ENCODE peak calls at places on chromosomes 16 and 17, in nine cellular contexts. N is small intestine, F is fibroblast of lung, R is A549, H is heart left ventricle, P is tibial nerve, C is mesendoderm, S is thoracic aorta, L is adrenal gland. B is an unnamed sample.

GRCh38 chr17:2017274-2017941 is 7.7 kb downstream of the RTN4RL1 start:
- DNase-seq in N (peak; percentile 37), F (no peak), R (no peak), H (no peak), P (no peak), C (no peak), S (no peak), L (no peak), B (no peak)

GRCh38 chr17:30958187-30958586 is 12.7 kb upstream of the RNF135 start:
- DNase-seq in N (no peak), F (no peak), R (no peak), H (peak; percentile 33), P (no peak), C (no peak), S (no peak), L (peak; percentile 61), B (peak; percentile 59)

GRCh38 chr17:73875346-73875745 is 231.1 kb upstream of the SDK2 start:
- DNase-seq in N (no peak), F (no peak), R (no peak), H (no peak), P (no peak), C (no peak), S (no peak), L (no peak), B (no peak)

GRCh38 chr16:67199011-67199807 is at the start of gene ELMO3:
- DNase-seq in N (peak; percentile 91), F (no peak), R (no peak), H (no peak), P (no peak), C (peak; percentile 90), S (no peak), L (no peak), B (peak; percentile 60)

GRCh38 chr16:16038950-16039349 is 89.5 kb downstream of the ABCC1 start:
- DNase-seq in N (no peak), F (no peak), R (no peak), H (no peak), P (no peak), C (no peak), S (no peak), L (no peak), B (no peak)

GRCh38 chr16:28298511-28298878 is 6.2 kb downstream of the SBK1 start:
- DNase-seq in N (no peak), F (no peak), R (no peak), H (no peak), P (no peak), C (peak; percentile 61), S (no peak), L (no peak), B (no peak)

GRCh38 chr17:32852811-32853210 is 24.1 kb downstream of the MYO1D start:
- DNase-seq in N (no peak), F (peak; percentile 14), R (no peak), H (no peak), P (no peak), C (no peak), S (no peak), L (no peak), B (no peak)

GRCh38 chr17:17994770-17995169 is 22.1 kb downstream of the DRC3 start:
- DNase-seq in N (no peak), F (no peak), R (no peak), H (no peak), P (no peak), C (no peak), S (no peak), L (no peak), B (no peak)

GRCh38 chr17:80394629-80395216 is 20.2 kb upstream of the ENDOV start:
- DNase-seq in N (no peak), F (no peak), R (no peak), H (peak; percentile 42), P (no peak), C (peak; percentile 54), S (no peak), L (no peak), B (no peak)

GRCh38 chr17:489758-490329 is 137.2 kb upstream of the RPH3AL start:
- DNase-seq in N (peak; percentile 51), F (peak; percentile 55), R (peak; percentile 58), H (no peak), P (no peak), C (peak; percentile 61), S (no peak), L (no peak), B (peak; percentile 80)

GRCh38 chr16:84569382-84569987 is 48.4 kb downstream of the COTL1 start:
- DNase-seq in N (peak; percentile 94), F (no peak), R (no peak), H (no peak), P (no peak), C (no peak), S (no peak), L (no peak), B (no peak)

GRCh38 chr16:645852-646678 is 3.1 kb upstream of the WDR90 start:
- DNase-seq in N (peak; percentile 81), F (no peak), R (no peak), H (peak; percentile 88), P (no peak), C (no peak), S (no peak), L (peak; percentile 89), B (no peak)

GRCh38 chr17:29588561-29589411 is 662 bp downstream of the GIT1 start:
- DNase-seq in N (peak; percentile 32), F (peak; percentile 24), R (peak; percentile 70), H (peak; percentile 57), P (no peak), C (peak; percentile 62), S (no peak), L (no peak), B (no peak)

GRCh38 chr17:58535431-58535830 is 21.0 kb upstream of the MTMR4 start:
- DNase-seq in N (peak; percentile 53), F (peak; percentile 62), R (no peak), H (no peak), P (no peak), C (no peak), S (no peak), L (no peak), B (no peak)

GRCh38 chr17:56992364-56992763 is 14.4 kb downstream of the SCPEP1 start:
- DNase-seq in N (no peak), F (no peak), R (no peak), H (no peak), P (no peak), C (no peak), S (no peak), L (no peak), B (no peak)

GRCh38 chr16:2963611-2964415 is at the start of gene KREMEN2:
- DNase-seq in N (no peak), F (no peak), R (peak; percentile 82), H (no peak), P (no peak), C (peak; percentile 90), S (no peak), L (no peak), B (peak; percentile 66)

GRCh38 chr16:27444015-27444414 is 42.0 kb downstream of the IL21R start:
- DNase-seq in N (no peak), F (peak; percentile 80), R (no peak), H (no peak), P (no peak), C (no peak), S (no peak), L (no peak), B (no peak)

GRCh38 chr16:84266451-84266850 is 26.6 kb upstream of the KCNG4 start:
- DNase-seq in N (peak; percentile 91), F (peak; percentile 58), R (peak; percentile 74), H (peak; percentile 57), P (no peak), C (peak; percentile 94), S (no peak), L (peak; percentile 88), B (peak; percentile 68)

GRCh38 chr17:37833237-37833859 is 88.5 kb upstream of the HNF1B start:
- DNase-seq in N (no peak), F (peak; percentile 13), R (no peak), H (no peak), P (no peak), C (no peak), S (no peak), L (peak; percentile 55), B (no peak)
- H3K4me1 ChIP-seq in N (no peaks in the 10 kb centered on the region), F (peaks cover 3% of the 10 kb centered on the region), R (peaks cover 9% of the 10 kb centered on the region), H (no peaks in the 10 kb centered on the region), P (no peaks in the 10 kb centered on the region), C (no peaks in the 10 kb centered on the region), S (no peaks in the 10 kb centered on the region), L (peaks cover 7% of the 10 kb centered on the region), B (no peaks in the 10 kb centered on the region)

DNA sequence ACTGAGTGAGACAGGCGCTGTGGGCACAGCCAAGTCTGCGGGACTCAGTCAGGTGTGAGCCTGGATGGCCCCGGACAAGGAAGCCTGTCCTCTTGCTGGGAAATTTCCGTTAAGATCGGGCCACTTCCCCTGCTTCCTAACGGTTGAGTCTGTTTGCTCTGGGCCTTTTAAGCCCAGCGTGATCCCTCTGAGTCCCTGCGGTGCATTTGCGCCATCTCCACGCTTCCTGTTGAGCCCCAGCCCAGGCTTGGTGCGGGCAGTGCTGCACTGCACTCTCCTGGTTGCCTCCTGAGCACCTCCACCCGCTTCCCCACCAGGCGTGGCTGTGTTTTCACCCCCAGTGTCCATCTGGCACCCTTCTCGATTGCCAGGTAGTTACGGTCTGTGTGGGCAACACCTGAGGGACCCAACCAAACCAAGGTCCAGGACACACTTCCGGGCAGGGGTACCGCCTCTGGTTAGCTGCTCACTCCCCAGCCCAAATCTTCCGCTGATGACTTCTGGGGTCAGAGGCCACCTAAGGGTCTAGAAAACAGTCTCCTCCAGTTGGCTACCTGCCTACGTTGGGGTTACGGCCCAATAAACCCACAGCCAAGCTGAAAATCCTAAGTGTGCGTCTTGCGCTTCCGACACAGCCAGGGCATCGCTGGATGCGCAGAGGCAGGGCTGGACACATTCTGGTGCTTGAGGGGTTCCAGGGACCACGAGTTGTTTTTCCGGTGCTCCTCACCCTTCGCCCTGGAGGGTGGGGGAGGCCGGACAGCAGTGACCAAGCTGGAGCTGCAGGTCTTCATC is 1.4 kb upstream of the SLC25A10 start:
- DNase-seq in N (peak; percentile 46), F (no peak), R (no peak), H (no peak), P (no peak), C (peak; percentile 51), S (no peak), L (no peak), B (peak; percentile 53)
- H3K27ac ChIP-seq in N (peak overlapping the region; percentile 85), F (no peak overlapping the region), R (peak overlapping the region; percentile 95), H (no peak overlapping the region), P (no peak overlapping the region), C (no peak overlapping the region), S (no peak overlapping the region), L (peak overlapping the region; percentile 69), B (no peak overlapping the region)

GRCh38 chr17:49819118-49819517 is 28.8 kb downstream of the TAC4 start:
- DNase-seq in N (no peak), F (no peak), R (no peak), H (no peak), P (no peak), C (no peak), S (no peak), L (no peak), B (no peak)
- H3K4me1 ChIP-seq in N (no peaks in the 10 kb centered on the region), F (peaks cover 3% of the 10 kb centered on the region), R (no peaks in the 10 kb centered on the region), H (peaks cover 35% of the 10 kb centered on the region), P (peaks cover 27% of the 10 kb centered on the region), C (peaks cover 9% of the 10 kb centered on the region), S (peaks cover 4% of the 10 kb centered on the region), L (peaks cover 24% of the 10 kb centered on the region), B (peaks cover 1% of the 10 kb centered on the region)

DNA sequence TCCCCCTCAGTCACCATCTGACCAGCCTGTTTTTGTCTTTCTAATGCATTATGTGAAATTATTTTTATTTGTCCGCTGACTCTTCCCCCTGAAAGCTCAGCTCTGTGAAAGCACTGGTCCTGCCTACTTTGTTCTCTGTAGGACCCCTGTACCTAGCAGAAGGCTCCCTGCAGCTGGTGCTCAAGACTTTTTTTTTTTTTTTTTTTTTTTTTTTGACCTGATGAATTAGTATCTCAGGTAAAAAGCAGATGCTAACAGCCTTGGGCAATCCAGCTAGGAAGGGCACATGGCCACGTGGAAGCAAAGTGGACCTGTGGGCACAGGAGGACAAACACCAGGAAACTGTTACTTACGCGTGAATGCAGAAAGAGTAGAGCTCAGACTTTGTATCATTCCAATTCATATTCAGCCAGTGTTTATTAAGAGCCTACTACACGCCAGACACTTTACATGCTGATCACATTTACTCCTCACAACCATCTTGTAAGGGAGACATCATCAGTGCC is 629 bp upstream of the UNC119 start:
- DNase-seq in N (no peak), F (no peak), R (no peak), H (no peak), P (no peak), C (no peak), S (no peak), L (no peak), B (no peak)
- H3K27ac ChIP-seq in N (no peak overlapping the region), F (no peak overlapping the region), R (no peak overlapping the region), H (peak overlapping the region; percentile 65), P (no peak overlapping the region), C (no peak overlapping the region), S (no peak overlapping the region), L (no peak overlapping the region), B (no peak overlapping the region)

B was measured in right cardiac atrium.